ENCODE peak calls at places on chromosome 7, in seven cellular contexts. One of them, this sample, is unnamed.

GRCh38 chr7:27241189-27242045 is 1.2 kb upstream of the EVX1 start:
- DNase-seq in NCI-H345: no peak
- DNase-seq in NCI-H146: no peak
- DNase-seq in hepatocyte: no peak
- DNase-seq in MV-4-11: no peak
- DNase-seq in foreskin fibroblast: no peak
- DNase-seq in M059J: no peak
- DNase-seq in this sample: no peak

GRCh38 chr7:155590215-155591023 is 44.1 kb upstream of the CNPY1 start:
- DNase-seq in NCI-H345: peak
- DNase-seq in NCI-H146: peak
- DNase-seq in hepatocyte: peak
- DNase-seq in MV-4-11: peak
- DNase-seq in foreskin fibroblast: no peak
- DNase-seq in M059J: peak
- DNase-seq in this sample: peak

GRCh38 chr7:74479961-74480829 is 26.5 kb downstream of the GTF2IRD1 start:
- DNase-seq in NCI-H345: no peak
- DNase-seq in NCI-H146: no peak
- DNase-seq in hepatocyte: peak
- DNase-seq in MV-4-11: peak
- DNase-seq in foreskin fibroblast: peak
- DNase-seq in M059J: peak
- DNase-seq in this sample: peak

GRCh38 chr7:55158541-55158940 is 139.7 kb downstream of the EGFR start:
- DNase-seq in NCI-H345: no peak
- DNase-seq in NCI-H146: no peak
- DNase-seq in hepatocyte: peak
- DNase-seq in MV-4-11: no peak
- DNase-seq in foreskin fibroblast: no peak
- DNase-seq in M059J: peak
- DNase-seq in this sample: no peak

GRCh38 chr7:88202799-88203198 is 17.0 kb downstream of the SRI start:
- DNase-seq in NCI-H345: no peak
- DNase-seq in NCI-H146: no peak
- DNase-seq in hepatocyte: no peak
- DNase-seq in MV-4-11: no peak
- DNase-seq in foreskin fibroblast: no peak
- DNase-seq in M059J: no peak
- DNase-seq in this sample: no peak

GRCh38 chr7:12851841-12852240 is 164.4 kb downstream of the ARL4A start:
- DNase-seq in NCI-H345: no peak
- DNase-seq in NCI-H146: no peak
- DNase-seq in hepatocyte: no peak
- DNase-seq in MV-4-11: no peak
- DNase-seq in foreskin fibroblast: no peak
- DNase-seq in M059J: no peak
- DNase-seq in this sample: no peak

GRCh38 chr7:44935016-44935415 is 43.8 kb downstream of the MYO1G start:
- DNase-seq in NCI-H345: no peak
- DNase-seq in NCI-H146: no peak
- DNase-seq in hepatocyte: no peak
- DNase-seq in MV-4-11: no peak
- DNase-seq in foreskin fibroblast: no peak
- DNase-seq in M059J: no peak
- DNase-seq in this sample: no peak

GRCh38 chr7:16652255-16652583 is 6.2 kb downstream of the BZW2 start:
- DNase-seq in NCI-H345: no peak
- DNase-seq in NCI-H146: no peak
- DNase-seq in hepatocyte: no peak
- DNase-seq in MV-4-11: no peak
- DNase-seq in foreskin fibroblast: no peak
- DNase-seq in M059J: no peak
- DNase-seq in this sample: no peak

GRCh38 chr7:25288536-25289283 is 60.4 kb upstream of the NPVF start:
- DNase-seq in NCI-H345: no peak
- DNase-seq in NCI-H146: no peak
- DNase-seq in hepatocyte: peak
- DNase-seq in MV-4-11: no peak
- DNase-seq in foreskin fibroblast: no peak
- DNase-seq in M059J: peak
- DNase-seq in this sample: no peak

GRCh38 chr7:148701414-148701813 is 2.7 kb downstream of the CUL1 start:
- DNase-seq in NCI-H345: no peak
- DNase-seq in NCI-H146: no peak
- DNase-seq in hepatocyte: no peak
- DNase-seq in MV-4-11: peak
- DNase-seq in foreskin fibroblast: peak
- DNase-seq in M059J: peak
- DNase-seq in this sample: no peak

GRCh38 chr7:44156453-44157010 is 15.4 kb upstream of the MYL7 start:
- DNase-seq in NCI-H345: no peak
- DNase-seq in NCI-H146: no peak
- DNase-seq in hepatocyte: no peak
- DNase-seq in MV-4-11: no peak
- DNase-seq in foreskin fibroblast: no peak
- DNase-seq in M059J: no peak
- DNase-seq in this sample: no peak

GRCh38 chr7:43844257-43844656 is 25.1 kb downstream of the MRPS24 start:
- DNase-seq in NCI-H345: no peak
- DNase-seq in NCI-H146: no peak
- DNase-seq in hepatocyte: no peak
- DNase-seq in MV-4-11: no peak
- DNase-seq in foreskin fibroblast: no peak
- DNase-seq in M059J: peak
- DNase-seq in this sample: no peak

GRCh38 chr7:123051916-123052315 is 56.4 kb upstream of the TAS2R16 start:
- DNase-seq in NCI-H345: no peak
- DNase-seq in NCI-H146: no peak
- DNase-seq in hepatocyte: no peak
- DNase-seq in MV-4-11: no peak
- DNase-seq in foreskin fibroblast: no peak
- DNase-seq in M059J: no peak
- DNase-seq in this sample: no peak

GRCh38 chr7:125430013-125430412 is 500.4 kb upstream of the POT1 start:
- DNase-seq in NCI-H345: no peak
- DNase-seq in NCI-H146: no peak
- DNase-seq in hepatocyte: no peak
- DNase-seq in MV-4-11: no peak
- DNase-seq in foreskin fibroblast: no peak
- DNase-seq in M059J: no peak
- DNase-seq in this sample: no peak

GRCh38 chr7:31562002-31562401 is 48.1 kb downstream of the ITPRID1 start:
- DNase-seq in NCI-H345: no peak
- DNase-seq in NCI-H146: no peak
- DNase-seq in hepatocyte: no peak
- DNase-seq in MV-4-11: no peak
- DNase-seq in foreskin fibroblast: no peak
- DNase-seq in M059J: no peak
- DNase-seq in this sample: no peak

GRCh38 chr7:120064565-120064964 is 208.4 kb upstream of the KCND2 start:
- DNase-seq in NCI-H345: no peak
- DNase-seq in NCI-H146: no peak
- DNase-seq in hepatocyte: no peak
- DNase-seq in MV-4-11: peak
- DNase-seq in foreskin fibroblast: peak
- DNase-seq in M059J: no peak
- DNase-seq in this sample: no peak

GRCh38 chr7:50475340-50475739 is 25.2 kb upstream of the FIGNL1 start:
- DNase-seq in NCI-H345: peak
- DNase-seq in NCI-H146: peak
- DNase-seq in hepatocyte: no peak
- DNase-seq in MV-4-11: no peak
- DNase-seq in foreskin fibroblast: no peak
- DNase-seq in M059J: no peak
- DNase-seq in this sample: no peak

GRCh38 chr7:117682681-117683385 is 190.4 kb downstream of the CTTNBP2 start:
- DNase-seq in NCI-H345: no peak
- DNase-seq in NCI-H146: no peak
- DNase-seq in hepatocyte: peak
- DNase-seq in MV-4-11: no peak
- DNase-seq in foreskin fibroblast: no peak
- DNase-seq in M059J: peak
- DNase-seq in this sample: no peak

GRCh38 chr7:910441-910861 is 34.1 kb downstream of the GET4 start:
- DNase-seq in NCI-H345: no peak
- DNase-seq in NCI-H146: no peak
- DNase-seq in hepatocyte: no peak
- DNase-seq in MV-4-11: no peak
- DNase-seq in foreskin fibroblast: no peak
- DNase-seq in M059J: no peak
- DNase-seq in this sample: no peak

GRCh38 chr7:131488361-131488760 is 68.1 kb downstream of the PODXL start:
- DNase-seq in NCI-H345: no peak
- DNase-seq in NCI-H146: no peak
- DNase-seq in hepatocyte: no peak
- DNase-seq in MV-4-11: no peak
- DNase-seq in foreskin fibroblast: no peak
- DNase-seq in M059J: no peak
- DNase-seq in this sample: no peak

GRCh38 chr7:135169141-135169935 is 1.2 kb downstream of the CYREN start:
- DNase-seq in NCI-H345: no peak
- DNase-seq in NCI-H146: peak
- DNase-seq in hepatocyte: peak
- DNase-seq in MV-4-11: peak
- DNase-seq in foreskin fibroblast: no peak
- DNase-seq in M059J: peak
- DNase-seq in this sample: no peak

GRCh38 chr7:127844707-127845331 is 186.4 kb downstream of the LRRC4 start:
- DNase-seq in NCI-H345: no peak
- DNase-seq in NCI-H146: peak
- DNase-seq in hepatocyte: peak
- DNase-seq in MV-4-11: no peak
- DNase-seq in foreskin fibroblast: peak
- DNase-seq in M059J: peak
- DNase-seq in this sample: peak

GRCh38 chr7:66557214-66558200 is 71.2 kb upstream of the KCTD7 start:
- DNase-seq in NCI-H345: peak
- DNase-seq in NCI-H146: peak
- DNase-seq in hepatocyte: peak
- DNase-seq in MV-4-11: peak
- DNase-seq in foreskin fibroblast: peak
- DNase-seq in M059J: peak
- DNase-seq in this sample: peak

GRCh38 chr7:44273681-44274622 is 51.4 kb downstream of the CAMK2B start:
- DNase-seq in NCI-H345: no peak
- DNase-seq in NCI-H146: no peak
- DNase-seq in hepatocyte: no peak
- DNase-seq in MV-4-11: no peak
- DNase-seq in foreskin fibroblast: no peak
- DNase-seq in M059J: no peak
- DNase-seq in this sample: no peak

GRCh38 chr7:5629941-5630340 is 151.5 kb downstream of the RNF216 start:
- DNase-seq in NCI-H345: no peak
- DNase-seq in NCI-H146: no peak
- DNase-seq in hepatocyte: no peak
- DNase-seq in MV-4-11: peak
- DNase-seq in foreskin fibroblast: peak
- DNase-seq in M059J: peak
- DNase-seq in this sample: no peak

GRCh38 chr7:138565451-138566114 is 105.5 kb downstream of the TRIM24 start:
- DNase-seq in NCI-H345: no peak
- DNase-seq in NCI-H146: peak
- DNase-seq in hepatocyte: peak
- DNase-seq in MV-4-11: peak
- DNase-seq in foreskin fibroblast: peak
- DNase-seq in M059J: peak
- DNase-seq in this sample: no peak

GRCh38 chr7:73960548-73960947 is 67.4 kb upstream of the ELN start:
- DNase-seq in NCI-H345: no peak
- DNase-seq in NCI-H146: no peak
- DNase-seq in hepatocyte: no peak
- DNase-seq in MV-4-11: peak
- DNase-seq in foreskin fibroblast: no peak
- DNase-seq in M059J: peak
- DNase-seq in this sample: no peak

GRCh38 chr7:1671876-1672451 is 1.9 kb downstream of the ELFN1 start:
- DNase-seq in NCI-H345: no peak
- DNase-seq in NCI-H146: no peak
- DNase-seq in hepatocyte: peak
- DNase-seq in MV-4-11: no peak
- DNase-seq in foreskin fibroblast: no peak
- DNase-seq in M059J: no peak
- DNase-seq in this sample: no peak

GRCh38 chr7:45368129-45368807 is 205.9 kb upstream of the ADCY1 start:
- DNase-seq in NCI-H345: no peak
- DNase-seq in NCI-H146: no peak
- DNase-seq in hepatocyte: no peak
- DNase-seq in MV-4-11: no peak
- DNase-seq in foreskin fibroblast: no peak
- DNase-seq in M059J: no peak
- DNase-seq in this sample: no peak

GRCh38 chr7:135761751-135762488 is 13.3 kb upstream of the FAM180A start:
- DNase-seq in NCI-H345: no peak
- DNase-seq in NCI-H146: no peak
- DNase-seq in hepatocyte: no peak
- DNase-seq in MV-4-11: peak
- DNase-seq in foreskin fibroblast: peak
- DNase-seq in M059J: peak
- DNase-seq in this sample: no peak

GRCh38 chr7:45501788-45502187 is 72.4 kb upstream of the ADCY1 start:
- DNase-seq in NCI-H345: no peak
- DNase-seq in NCI-H146: no peak
- DNase-seq in hepatocyte: no peak
- DNase-seq in MV-4-11: no peak
- DNase-seq in foreskin fibroblast: no peak
- DNase-seq in M059J: no peak
- DNase-seq in this sample: no peak

GRCh38 chr7:16318989-16319915 is 102.1 kb downstream of the CRPPA start:
- DNase-seq in NCI-H345: no peak
- DNase-seq in NCI-H146: no peak
- DNase-seq in hepatocyte: no peak
- DNase-seq in MV-4-11: no peak
- DNase-seq in foreskin fibroblast: peak
- DNase-seq in M059J: peak
- DNase-seq in this sample: no peak

GRCh38 chr7:13874783-13875182 is 114.7 kb downstream of the ETV1 start:
- DNase-seq in NCI-H345: no peak
- DNase-seq in NCI-H146: no peak
- DNase-seq in hepatocyte: no peak
- DNase-seq in MV-4-11: peak
- DNase-seq in foreskin fibroblast: peak
- DNase-seq in M059J: peak
- DNase-seq in this sample: no peak

GRCh38 chr7:143345428-143345900 is 17.0 kb downstream of the FAM131B start:
- DNase-seq in NCI-H345: peak
- DNase-seq in NCI-H146: peak
- DNase-seq in hepatocyte: peak
- DNase-seq in MV-4-11: peak
- DNase-seq in foreskin fibroblast: no peak
- DNase-seq in M059J: no peak
- DNase-seq in this sample: peak

GRCh38 chr7:32073533-32073932 is 3.3 kb upstream of the PDE1C start:
- DNase-seq in NCI-H345: no peak
- DNase-seq in NCI-H146: no peak
- DNase-seq in hepatocyte: no peak
- DNase-seq in MV-4-11: no peak
- DNase-seq in foreskin fibroblast: no peak
- DNase-seq in M059J: peak
- DNase-seq in this sample: no peak

GRCh38 chr7:4084271-4084670 is 597.8 kb upstream of the FOXK1 start:
- DNase-seq in NCI-H345: no peak
- DNase-seq in NCI-H146: no peak
- DNase-seq in hepatocyte: no peak
- DNase-seq in MV-4-11: no peak
- DNase-seq in foreskin fibroblast: no peak
- DNase-seq in M059J: no peak
- DNase-seq in this sample: no peak

GRCh38 chr7:14184292-14184864 is 194.9 kb upstream of the ETV1 start:
- DNase-seq in NCI-H345: no peak
- DNase-seq in NCI-H146: no peak
- DNase-seq in hepatocyte: no peak
- DNase-seq in MV-4-11: no peak
- DNase-seq in foreskin fibroblast: no peak
- DNase-seq in M059J: no peak
- DNase-seq in this sample: no peak

GRCh38 chr7:139776486-139777303 is 1.1 kb downstream of the HIPK2 start:
- DNase-seq in NCI-H345: peak
- DNase-seq in NCI-H146: peak
- DNase-seq in hepatocyte: peak
- DNase-seq in MV-4-11: peak
- DNase-seq in foreskin fibroblast: peak
- DNase-seq in M059J: peak
- DNase-seq in this sample: peak